ENCODE peak calls at places on chromosomes 3 and 15, in six cellular contexts. G, T, F, C, D and U are unnamed samples. For H3K9me3, the result is how much of the 10 kb centered on the place peaks cover.

GRCh38 chr3:71066356-71066755 is 517.2 kb downstream of the FOXP1 start:
- DNase-seq in D (no peak), G (no peak), C (no peak), T (peak), F (no peak), U (no peak)

GRCh38 chr3:182597621-182598041 is 195.7 kb upstream of the ATP11B start:
- DNase-seq in D (no peak), G (no peak), T (no peak), F (no peak), C (no peak), U (no peak)

GRCh38 chr15:40471105-40471777 is 457 bp downstream of the CHST14 start:
- DNase-seq in F (no peak), T (peak), C (no peak), G (peak), D (no peak), U (no peak)

GRCh38 chr15:31511707-31512310 is 185.2 kb downstream of the KLF13 start:
- DNase-seq in G (no peak), T (peak), C (peak), D (no peak), F (no peak), U (peak)

GRCh38 chr3:45607790-45608189 is 13.2 kb downstream of the LIMD1 start:
- DNase-seq in D (peak), C (no peak), F (no peak), T (no peak), G (peak), U (no peak)

GRCh38 chr3:140152851-140153640 is 218.1 kb downstream of the CLSTN2 start:
- DNase-seq in T (no peak), F (peak), D (no peak), C (no peak), G (no peak), U (no peak)

GRCh38 chr15:73988075-73988969 is 3.8 kb downstream of the STOML1 start:
- DNase-seq in F (no peak), C (peak), G (no peak), D (no peak), T (no peak), U (no peak)

GRCh38 chr3:43758826-43759225 is 68.1 kb downstream of the ABHD5 start:
- DNase-seq in G (no peak), D (no peak), C (peak), T (no peak), F (no peak), U (no peak)

GRCh38 chr3:103511891-103512290 is 1077.1 kb downstream of the ZPLD1 start:
- DNase-seq in F (no peak), C (no peak), D (no peak), T (no peak), G (no peak), U (no peak)

GRCh38 chr3:119937229-119937628 is 155.3 kb downstream of the NR1I2 start:
- DNase-seq in G (peak), C (no peak), F (no peak), D (no peak), T (no peak), U (no peak)

GRCh38 chr3:17074559-17074958 is 189.8 kb downstream of the PLCL2 start:
- DNase-seq in C (no peak), G (no peak), D (no peak), F (no peak), T (no peak), U (no peak)

GRCh38 chr15:20340331-20340811 is 201.2 kb downstream of the GOLGA6L6 start:
- DNase-seq in G (no peak), T (peak), F (peak), C (peak), D (no peak), U (peak)
- H3K9me3 ChIP-seq in G (under half), T (under half), F (under half), C (under half), D (half or more), U (under half)

GRCh38 chr3:194321666-194322640 is 29.2 kb downstream of the CPN2 start:
- DNase-seq in C (no peak), D (no peak), T (no peak), F (no peak), G (no peak), U (no peak)

GRCh38 chr3:194318511-194319161 is 32.5 kb downstream of the CPN2 start:
- DNase-seq in D (no peak), G (no peak), C (no peak), T (no peak), F (no peak), U (no peak)

GRCh38 chr3:194320744-194321243 is 30.3 kb downstream of the CPN2 start:
- DNase-seq in F (no peak), G (no peak), D (no peak), T (no peak), C (no peak), U (no peak)

GRCh38 chr3:194322701-194323174 is 28.4 kb downstream of the CPN2 start:
- DNase-seq in G (peak), D (no peak), F (no peak), C (no peak), T (no peak), U (no peak)

GRCh38 chr3:194320100-194320499 is 31.0 kb downstream of the CPN2 start:
- DNase-seq in D (no peak), F (no peak), T (no peak), C (no peak), G (no peak), U (no peak)
- H3K9me3 ChIP-seq in D (under half), F (under half), T (under half), C (under half), G (under half), U (under half)

GRCh38 chr3:13901935-13902584 is 22.2 kb upstream of the WNT7A start:
- DNase-seq in T (no peak), D (no peak), F (no peak), C (no peak), G (no peak), U (no peak)
- H3K9me3 ChIP-seq in T (under half), D (under half), F (under half), C (half or more), G (half or more), U (under half)

DNA sequence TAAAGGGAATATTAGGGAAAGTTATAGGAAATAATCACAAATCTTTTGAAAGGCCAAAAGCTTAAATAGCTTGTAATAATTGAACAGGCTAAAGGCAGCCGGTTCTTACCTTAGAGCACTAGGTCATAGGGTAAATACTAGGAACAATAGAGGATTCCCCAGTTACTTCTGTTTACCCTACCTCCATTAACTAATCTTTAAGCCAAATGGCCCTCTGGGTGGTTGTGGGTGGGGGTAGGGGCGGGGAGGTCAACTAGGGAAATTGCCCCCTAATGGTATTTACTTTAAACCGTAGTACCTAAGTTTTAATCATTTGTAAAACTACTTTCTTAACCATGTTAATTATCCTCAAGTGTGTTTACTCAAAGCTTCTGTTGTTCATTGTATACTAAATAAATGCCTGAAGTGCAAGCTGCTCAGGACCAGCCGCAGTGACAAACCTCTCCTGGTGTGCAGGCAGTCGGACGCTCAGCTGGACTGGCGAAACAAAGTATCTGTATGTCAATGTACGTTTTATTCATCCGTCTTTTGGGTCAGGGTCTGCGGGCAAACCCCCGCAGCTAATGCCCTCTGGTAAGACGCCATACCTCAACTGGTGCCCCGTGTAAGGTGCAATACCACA is 18.9 kb downstream of the MAGEL2 start:
- DNase-seq in G (no peak), F (no peak), C (no peak), T (no peak), D (no peak), U (no peak)
- H3K9me3 ChIP-seq in G (under half), F (under half), C (under half), T (under half), D (under half), U (under half)